ENCODE peak calls at places on chromosomes 6 and 20, in eight cellular contexts. One of them, this sample, is unnamed.

GRCh38 chr20:38202982-38203293 is 37.9 kb upstream of the TGM2 start:
- DNase-seq in NCI-H82: no peak
- DNase-seq in effector memory CD4-positive, alpha-beta T cell: no peak
- DNase-seq in choroid plexus epithelial cell: no peak
- DNase-seq in bronchial epithelial cell: no peak
- DNase-seq in Right ventricle myocardium inferior: no peak
- DNase-seq in psoas muscle: no peak
- DNase-seq in dorsolateral prefrontal cortex: no peak
- DNase-seq in this sample: no peak

GRCh38 chr6:158752613-158753012 is 66.6 kb downstream of the EZR start:
- DNase-seq in NCI-H82: peak; percentile 75
- DNase-seq in effector memory CD4-positive, alpha-beta T cell: no peak
- DNase-seq in choroid plexus epithelial cell: no peak
- DNase-seq in bronchial epithelial cell: no peak
- DNase-seq in Right ventricle myocardium inferior: no peak
- DNase-seq in psoas muscle: no peak
- DNase-seq in dorsolateral prefrontal cortex: peak; percentile 93
- DNase-seq in this sample: no peak

GRCh38 chr20:1900321-1900791 is 5.1 kb downstream of the SIRPA start:
- DNase-seq in NCI-H82: peak; percentile 84
- DNase-seq in effector memory CD4-positive, alpha-beta T cell: no peak
- DNase-seq in choroid plexus epithelial cell: peak; percentile 85
- DNase-seq in bronchial epithelial cell: peak; percentile 66
- DNase-seq in Right ventricle myocardium inferior: peak; percentile 77
- DNase-seq in psoas muscle: peak; percentile 72
- DNase-seq in dorsolateral prefrontal cortex: no peak
- DNase-seq in this sample: peak; percentile 81

GRCh38 chr20:58006346-58007316 is 221.8 kb downstream of the ANKRD60 start:
- DNase-seq in NCI-H82: no peak
- DNase-seq in effector memory CD4-positive, alpha-beta T cell: no peak
- DNase-seq in choroid plexus epithelial cell: no peak
- DNase-seq in bronchial epithelial cell: no peak
- DNase-seq in Right ventricle myocardium inferior: no peak
- DNase-seq in psoas muscle: no peak
- DNase-seq in dorsolateral prefrontal cortex: no peak
- DNase-seq in this sample: no peak

GRCh38 chr6:39923394-39923793 is 10.9 kb downstream of the MOCS1 start:
- DNase-seq in NCI-H82: no peak
- DNase-seq in effector memory CD4-positive, alpha-beta T cell: no peak
- DNase-seq in choroid plexus epithelial cell: no peak
- DNase-seq in bronchial epithelial cell: peak; percentile 50
- DNase-seq in Right ventricle myocardium inferior: peak; percentile 82
- DNase-seq in psoas muscle: peak; percentile 93
- DNase-seq in dorsolateral prefrontal cortex: no peak
- DNase-seq in this sample: no peak

GRCh38 chr20:45892049-45892816 is 1.1 kb downstream of the CTSA start:
- DNase-seq in NCI-H82: peak; percentile 47
- DNase-seq in effector memory CD4-positive, alpha-beta T cell: no peak
- DNase-seq in choroid plexus epithelial cell: peak; percentile 63
- DNase-seq in bronchial epithelial cell: peak; percentile 45
- DNase-seq in Right ventricle myocardium inferior: no peak
- DNase-seq in psoas muscle: no peak
- DNase-seq in dorsolateral prefrontal cortex: no peak
- DNase-seq in this sample: peak; percentile 35

GRCh38 chr6:88599561-88599960 is 363.9 kb downstream of the RNGTT start:
- DNase-seq in NCI-H82: no peak
- DNase-seq in effector memory CD4-positive, alpha-beta T cell: no peak
- DNase-seq in choroid plexus epithelial cell: no peak
- DNase-seq in bronchial epithelial cell: no peak
- DNase-seq in Right ventricle myocardium inferior: no peak
- DNase-seq in psoas muscle: no peak
- DNase-seq in dorsolateral prefrontal cortex: no peak
- DNase-seq in this sample: no peak

GRCh38 chr6:159934181-159934580 is 34.7 kb upstream of the IGF2R start:
- DNase-seq in NCI-H82: no peak
- DNase-seq in effector memory CD4-positive, alpha-beta T cell: no peak
- DNase-seq in choroid plexus epithelial cell: no peak
- DNase-seq in bronchial epithelial cell: peak; percentile 60
- DNase-seq in Right ventricle myocardium inferior: no peak
- DNase-seq in psoas muscle: no peak
- DNase-seq in dorsolateral prefrontal cortex: no peak
- DNase-seq in this sample: no peak

GRCh38 chr6:75930954-75931689 is 141.3 kb downstream of the IMPG1 start:
- DNase-seq in NCI-H82: no peak
- DNase-seq in effector memory CD4-positive, alpha-beta T cell: no peak
- DNase-seq in choroid plexus epithelial cell: no peak
- DNase-seq in bronchial epithelial cell: no peak
- DNase-seq in Right ventricle myocardium inferior: peak; percentile 69
- DNase-seq in psoas muscle: no peak
- DNase-seq in dorsolateral prefrontal cortex: no peak
- DNase-seq in this sample: no peak

GRCh38 chr6:156634971-156635371 is 142.2 kb upstream of the ARID1B start:
- DNase-seq in NCI-H82: no peak
- DNase-seq in effector memory CD4-positive, alpha-beta T cell: no peak
- DNase-seq in choroid plexus epithelial cell: no peak
- DNase-seq in bronchial epithelial cell: no peak
- DNase-seq in Right ventricle myocardium inferior: no peak
- DNase-seq in psoas muscle: no peak
- DNase-seq in dorsolateral prefrontal cortex: no peak
- DNase-seq in this sample: no peak

GRCh38 chr6:130229645-130230044 is 6.9 kb upstream of the SAMD3 start:
- DNase-seq in NCI-H82: no peak
- DNase-seq in effector memory CD4-positive, alpha-beta T cell: no peak
- DNase-seq in choroid plexus epithelial cell: no peak
- DNase-seq in bronchial epithelial cell: no peak
- DNase-seq in Right ventricle myocardium inferior: no peak
- DNase-seq in psoas muscle: no peak
- DNase-seq in dorsolateral prefrontal cortex: no peak
- DNase-seq in this sample: no peak

This sample was measured in A172.